ENCODE peak calls at places on chromosome 2, in seven cellular contexts. J is right lobe of liver, O is transverse colon, A is body of pancreas, W is stomach, R is Peyer's patch, M is iPS DF 6.9. C is an unnamed sample.

GRCh38 chr2:122451040-122451439 is 695.6 kb downstream of the TSN start:
- DNase-seq in M (peak; percentile 27), J (no peak), O (no peak), A (no peak), R (no peak), W (no peak), C (peak; percentile 8)

GRCh38 chr2:71129891-71130324 is at the start of gene MCEE:
- DNase-seq in O (peak; percentile 92), W (peak; percentile 91), M (peak; percentile 58), A (peak; percentile 92), R (peak; percentile 96), J (peak; percentile 94), C (peak; percentile 82)

GRCh38 chr2:6043238-6043637 is 351.1 kb downstream of the SOX11 start:
- DNase-seq in O (no peak), W (no peak), A (no peak), M (no peak), J (no peak), R (no peak), C (no peak)

GRCh38 chr2:96859338-96859649 is 1.5 kb upstream of the ANKRD39 start:
- DNase-seq in J (no peak), A (peak; percentile 40), O (no peak), W (no peak), M (no peak), R (peak; percentile 55), C (peak; percentile 46)

GRCh38 chr2:12720181-12720580 is 3.4 kb downstream of the TRIB2 start:
- DNase-seq in R (no peak), J (no peak), M (no peak), W (no peak), A (no peak), O (no peak), C (no peak)

GRCh38 chr2:73987109-73987947 is 2.6 kb downstream of the TET3 start:
- DNase-seq in J (no peak), A (peak; percentile 63), R (peak; percentile 71), O (peak; percentile 64), W (peak; percentile 64), M (no peak), C (no peak)

GRCh38 chr2:15940661-15941482 is 522 bp downstream of the MYCN start:
- DNase-seq in O (no peak), R (no peak), A (no peak), J (no peak), M (no peak), W (no peak), C (peak; percentile 100)

GRCh38 chr2:171393487-171393886 is 40.3 kb downstream of the METTL8 start:
- DNase-seq in J (no peak), M (no peak), O (no peak), A (no peak), W (no peak), R (no peak), C (no peak)

GRCh38 chr2:217383620-217384019 is 523.8 kb upstream of the TNP1 start:
- DNase-seq in A (no peak), W (no peak), M (no peak), O (no peak), J (no peak), R (no peak), C (no peak)

GRCh38 chr2:193712912-193713311 is 1518.2 kb upstream of the TMEFF2 start:
- DNase-seq in R (no peak), M (no peak), J (no peak), W (no peak), O (no peak), A (no peak), C (no peak)

GRCh38 chr2:8144131-8144631 is 537.7 kb upstream of the ID2 start:
- DNase-seq in M (no peak), W (no peak), A (no peak), J (no peak), R (no peak), O (no peak), C (no peak)

GRCh38 chr2:229343661-229344060 is 72.6 kb upstream of the PID1 start:
- DNase-seq in J (no peak), M (no peak), R (no peak), W (no peak), A (no peak), O (no peak), C (no peak)
- H3K27me3 ChIP-seq in J (no peaks in the 10 kb centered on the region), M (no peaks in the 10 kb centered on the region), R (no peaks in the 10 kb centered on the region), W (no peaks in the 10 kb centered on the region), A (no peaks in the 10 kb centered on the region), O (no peaks in the 10 kb centered on the region), C (no peaks in the 10 kb centered on the region)

GRCh38 chr2:144445196-144445595 is 74.7 kb downstream of the ZEB2 start:
- DNase-seq in R (no peak), A (no peak), M (no peak), O (no peak), J (no peak), W (no peak), C (no peak)
- H3K4me1 ChIP-seq in R (no peaks in the 10 kb centered on the region), A (no peaks in the 10 kb centered on the region), M (peaks cover 11% of the 10 kb centered on the region), O (no peaks in the 10 kb centered on the region), J (no peaks in the 10 kb centered on the region), W (no peaks in the 10 kb centered on the region), C (no peaks in the 10 kb centered on the region)

DNA sequence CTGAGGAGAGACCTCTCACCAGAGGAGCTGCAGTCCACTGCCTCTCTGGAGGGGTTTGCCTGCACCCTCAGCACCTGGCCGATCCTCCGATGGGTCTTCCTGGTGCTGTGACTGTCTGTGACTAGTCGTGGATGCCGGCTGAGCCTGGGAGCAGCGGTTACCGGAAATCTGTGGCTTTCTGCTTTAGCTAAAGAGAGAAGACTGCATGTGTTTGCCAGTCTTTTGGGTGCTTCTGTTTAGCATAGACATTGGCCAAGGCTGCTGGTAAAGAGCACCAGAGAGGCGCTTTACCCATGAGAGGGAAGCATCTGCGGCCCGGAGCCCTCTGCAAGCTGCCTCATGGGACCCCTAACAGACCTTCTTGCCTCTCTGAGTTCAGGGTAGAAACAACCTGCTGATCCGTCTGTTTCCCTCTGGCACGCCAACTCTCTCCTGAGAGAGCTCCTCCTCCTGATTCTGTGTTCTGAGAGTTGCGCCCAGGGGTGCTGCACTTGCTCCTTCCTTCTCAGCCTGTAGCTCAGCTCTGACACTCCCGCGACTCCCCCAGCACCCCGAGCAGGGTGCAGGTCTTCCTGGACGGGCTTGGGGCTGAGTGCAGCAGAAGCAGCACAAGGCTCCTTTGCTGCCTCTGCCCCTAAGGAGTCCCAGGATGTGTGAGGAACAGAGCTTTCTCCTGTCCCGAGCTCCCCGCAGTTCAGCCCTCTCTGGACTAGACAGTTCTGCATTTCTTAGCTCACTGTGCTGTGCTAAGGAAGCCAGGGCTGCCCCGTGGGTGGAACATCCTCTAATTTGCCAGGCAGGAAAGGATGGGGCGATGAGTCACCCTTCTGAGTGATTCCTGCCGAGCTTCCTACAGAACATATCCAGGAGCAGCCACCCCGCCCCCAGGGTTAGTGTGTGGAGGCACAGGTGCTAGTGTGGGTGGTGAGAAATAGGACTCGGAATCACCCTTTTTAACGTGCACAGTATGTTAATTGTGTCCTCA is 203.2 kb downstream of the SH3RF3 start:
- DNase-seq in A (peak; percentile 33), M (no peak), J (no peak), R (peak; percentile 58), O (peak; percentile 51), W (peak; percentile 40), C (peak; percentile 23)
- H3K4me3 ChIP-seq in A (no peak overlapping the region), M (no peak overlapping the region), J (no peak overlapping the region), R (peak overlapping the region; percentile 5), O (no peak overlapping the region), W (no peak overlapping the region), C (no peak overlapping the region)

DNA sequence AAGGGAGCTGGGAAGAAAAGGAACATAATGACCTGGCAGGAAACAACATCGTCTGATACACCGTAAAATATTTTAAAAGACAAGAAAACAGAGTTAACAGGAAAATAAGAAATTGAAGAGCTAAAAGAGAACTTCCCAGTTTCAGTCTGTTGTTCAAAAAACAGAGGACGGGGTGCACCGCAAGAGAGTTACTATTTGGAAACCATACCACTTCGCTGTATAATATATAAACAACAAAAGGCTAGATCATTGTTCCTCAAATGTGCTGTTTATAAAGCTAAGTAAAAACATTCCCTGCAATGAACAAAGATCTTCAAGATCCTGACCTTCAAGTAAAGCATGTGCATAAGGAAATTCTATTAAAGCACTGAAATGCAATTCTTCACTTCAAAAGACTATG is 2.1 kb downstream of the PPP3R1 start:
- DNase-seq in J (no peak), R (no peak), M (no peak), W (no peak), A (no peak), O (no peak), C (no peak)
- H3K27me3 ChIP-seq in J (no peaks in the 10 kb centered on the region), R (no peaks in the 10 kb centered on the region), M (no peaks in the 10 kb centered on the region), W (no peaks in the 10 kb centered on the region), A (no peaks in the 10 kb centered on the region), O (no peaks in the 10 kb centered on the region), C (no peaks in the 10 kb centered on the region)

DNA sequence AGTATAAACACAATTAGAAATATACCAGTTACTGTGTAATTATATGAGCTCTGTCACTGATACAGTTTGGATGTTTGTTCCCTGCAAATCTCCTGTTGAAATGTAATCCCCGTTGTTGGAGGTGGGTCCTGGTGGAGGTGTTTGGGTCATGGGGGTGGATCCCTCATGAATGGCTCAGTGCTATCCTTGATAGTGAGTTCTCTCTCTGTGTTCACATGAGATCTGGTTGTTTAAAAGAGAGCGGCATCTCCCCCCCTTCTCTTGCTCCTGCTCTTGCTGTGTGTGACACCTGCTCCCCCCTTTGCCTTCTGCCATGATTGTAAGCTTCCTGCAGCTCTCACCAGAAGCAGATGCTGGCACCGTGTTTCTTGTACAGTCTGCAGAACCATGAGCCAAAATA is 24.1 kb downstream of the MTX2 start:
- DNase-seq in W (no peak), R (no peak), M (no peak), O (no peak), A (no peak), J (no peak), C (no peak)
- H3K4me1 ChIP-seq in W (no peaks in the 10 kb centered on the region), R (no peaks in the 10 kb centered on the region), M (no peaks in the 10 kb centered on the region), O (no peaks in the 10 kb centered on the region), A (peaks cover 7% of the 10 kb centered on the region), J (no peaks in the 10 kb centered on the region), C (no peaks in the 10 kb centered on the region)

DNA sequence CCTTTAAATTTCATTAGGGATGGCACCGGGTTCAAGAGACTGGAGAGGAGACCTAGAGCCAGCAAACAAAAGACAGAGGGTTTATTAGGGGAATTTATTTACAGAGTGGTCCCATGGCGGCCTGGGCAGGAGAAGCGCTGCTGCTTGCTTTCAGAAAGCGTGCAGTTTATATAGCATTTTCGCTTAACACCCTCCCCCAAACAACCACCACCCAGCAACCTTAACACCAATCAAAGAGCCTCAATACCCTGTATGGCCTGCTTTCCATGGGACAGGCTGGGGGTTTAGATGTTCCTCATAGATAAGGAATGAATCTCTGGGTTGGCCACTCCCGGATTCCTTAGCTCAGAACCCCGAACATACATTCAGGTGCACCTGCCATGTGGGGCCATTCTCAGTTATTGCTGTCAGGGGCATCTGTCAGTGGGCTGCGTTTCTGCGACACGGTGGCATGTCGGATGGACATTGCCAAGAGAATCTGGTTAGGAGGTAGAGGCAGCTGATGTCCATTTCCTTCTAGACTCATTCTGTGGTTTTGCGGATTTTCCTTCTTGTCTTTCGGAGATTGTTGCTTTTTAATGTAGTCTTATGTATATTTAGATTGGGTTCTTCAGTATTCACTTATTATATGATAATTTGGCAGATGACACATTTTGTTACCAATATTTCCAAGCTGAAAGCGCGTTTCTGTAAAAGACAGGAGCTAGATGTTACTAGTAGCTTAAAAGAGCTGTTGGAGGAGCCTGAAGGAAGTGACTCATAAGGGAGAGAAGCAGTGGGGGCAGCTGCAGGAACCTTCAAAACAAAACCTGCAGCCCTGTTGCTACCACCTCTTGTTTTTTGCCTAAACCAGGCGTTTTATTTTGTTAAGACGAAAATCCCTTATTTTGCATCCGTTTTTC is 7.2 kb downstream of the AGAP1 start:
- DNase-seq in A (no peak), R (no peak), O (no peak), W (no peak), M (no peak), J (no peak), C (no peak)
- H3K4me3 ChIP-seq in A (no peak overlapping the region), R (no peak overlapping the region), O (no peak overlapping the region), W (no peak overlapping the region), M (no peak overlapping the region), J (no peak overlapping the region), C (no peak overlapping the region)

C was measured in BE2C.